ENCODE peak calls at places on chromosomes 2 and 18, in six cellular contexts. One of them, this sample, is unnamed.

GRCh38 chr2:156110890-156111289 is 221.6 kb downstream of the NR4A2 start:
- DNase-seq in GM10248: peak
- DNase-seq in glutamatergic neuron: peak
- DNase-seq in mucosa of descending colon: peak
- DNase-seq in BJ: no peak
- DNase-seq in CD4-positive, alpha-beta T cell: no peak
- DNase-seq in this sample: peak

GRCh38 chr2:190635781-190636180 is 13.1 kb upstream of the NAB1 start:
- DNase-seq in GM10248: no peak
- DNase-seq in glutamatergic neuron: no peak
- DNase-seq in mucosa of descending colon: no peak
- DNase-seq in BJ: no peak
- DNase-seq in CD4-positive, alpha-beta T cell: no peak
- DNase-seq in this sample: no peak

GRCh38 chr2:83104202-83104601 is 1354.9 kb downstream of the SUCLG1 start:
- DNase-seq in GM10248: no peak
- DNase-seq in glutamatergic neuron: no peak
- DNase-seq in mucosa of descending colon: no peak
- DNase-seq in BJ: no peak
- DNase-seq in CD4-positive, alpha-beta T cell: no peak
- DNase-seq in this sample: no peak

GRCh38 chr2:11482473-11483031 is 16.6 kb upstream of the E2F6 start:
- DNase-seq in GM10248: peak
- DNase-seq in glutamatergic neuron: peak
- DNase-seq in mucosa of descending colon: no peak
- DNase-seq in BJ: no peak
- DNase-seq in CD4-positive, alpha-beta T cell: no peak
- DNase-seq in this sample: peak

GRCh38 chr2:157258520-157259326 is 1.2 kb downstream of the GALNT5 start:
- DNase-seq in GM10248: no peak
- DNase-seq in glutamatergic neuron: no peak
- DNase-seq in mucosa of descending colon: peak
- DNase-seq in BJ: no peak
- DNase-seq in CD4-positive, alpha-beta T cell: no peak
- DNase-seq in this sample: no peak

GRCh38 chr2:33104052-33104623 is 157.4 kb downstream of the LTBP1 start:
- DNase-seq in GM10248: no peak
- DNase-seq in glutamatergic neuron: no peak
- DNase-seq in mucosa of descending colon: no peak
- DNase-seq in BJ: no peak
- DNase-seq in CD4-positive, alpha-beta T cell: no peak
- DNase-seq in this sample: no peak

GRCh38 chr2:171958475-171958874 is 36.2 kb downstream of the HAT1 start:
- DNase-seq in GM10248: no peak
- DNase-seq in glutamatergic neuron: no peak
- DNase-seq in mucosa of descending colon: no peak
- DNase-seq in BJ: peak
- DNase-seq in CD4-positive, alpha-beta T cell: no peak
- DNase-seq in this sample: no peak

GRCh38 chr18:49985246-49985645 is 171.9 kb upstream of the ACAA2 start:
- DNase-seq in GM10248: no peak
- DNase-seq in glutamatergic neuron: no peak
- DNase-seq in mucosa of descending colon: no peak
- DNase-seq in BJ: no peak
- DNase-seq in CD4-positive, alpha-beta T cell: no peak
- DNase-seq in this sample: no peak

GRCh38 chr18:65788373-65788772 is 37.6 kb downstream of the CDH7 start:
- DNase-seq in GM10248: no peak
- DNase-seq in glutamatergic neuron: peak
- DNase-seq in mucosa of descending colon: peak
- DNase-seq in BJ: no peak
- DNase-seq in CD4-positive, alpha-beta T cell: no peak
- DNase-seq in this sample: no peak

GRCh38 chr2:18153741-18154140 is 275.3 kb downstream of the KCNS3 start:
- DNase-seq in GM10248: no peak
- DNase-seq in glutamatergic neuron: no peak
- DNase-seq in mucosa of descending colon: no peak
- DNase-seq in BJ: no peak
- DNase-seq in CD4-positive, alpha-beta T cell: no peak
- DNase-seq in this sample: no peak

GRCh38 chr2:73859721-73860586 is 31.2 kb downstream of the STAMBP start:
- DNase-seq in GM10248: no peak
- DNase-seq in glutamatergic neuron: no peak
- DNase-seq in mucosa of descending colon: no peak
- DNase-seq in BJ: no peak
- DNase-seq in CD4-positive, alpha-beta T cell: no peak
- DNase-seq in this sample: no peak

GRCh38 chr18:35376742-35377695 is at the start of gene ZNF396:
- DNase-seq in GM10248: peak
- DNase-seq in glutamatergic neuron: peak
- DNase-seq in mucosa of descending colon: peak
- DNase-seq in BJ: no peak
- DNase-seq in CD4-positive, alpha-beta T cell: peak
- DNase-seq in this sample: peak

GRCh38 chr2:73156539-73157124 is 43.9 kb upstream of the RAB11FIP5 start:
- DNase-seq in GM10248: peak
- DNase-seq in glutamatergic neuron: peak
- DNase-seq in mucosa of descending colon: peak
- DNase-seq in BJ: no peak
- DNase-seq in CD4-positive, alpha-beta T cell: no peak
- DNase-seq in this sample: peak

GRCh38 chr18:24160086-24160485 is 21.2 kb downstream of the CABYR start:
- DNase-seq in GM10248: no peak
- DNase-seq in glutamatergic neuron: no peak
- DNase-seq in mucosa of descending colon: no peak
- DNase-seq in BJ: no peak
- DNase-seq in CD4-positive, alpha-beta T cell: no peak
- DNase-seq in this sample: no peak

GRCh38 chr18:67265464-67266245 is 250.9 kb downstream of the DSEL start:
- DNase-seq in GM10248: no peak
- DNase-seq in glutamatergic neuron: no peak
- DNase-seq in mucosa of descending colon: no peak
- DNase-seq in BJ: peak
- DNase-seq in CD4-positive, alpha-beta T cell: no peak
- DNase-seq in this sample: no peak

GRCh38 chr2:55163258-55163657 is 68.8 kb downstream of the CLHC1 start:
- DNase-seq in GM10248: no peak
- DNase-seq in glutamatergic neuron: no peak
- DNase-seq in mucosa of descending colon: no peak
- DNase-seq in BJ: peak
- DNase-seq in CD4-positive, alpha-beta T cell: no peak
- DNase-seq in this sample: no peak

GRCh38 chr2:8510519-8510918 is 171.3 kb upstream of the ID2 start:
- DNase-seq in GM10248: no peak
- DNase-seq in glutamatergic neuron: no peak
- DNase-seq in mucosa of descending colon: no peak
- DNase-seq in BJ: no peak
- DNase-seq in CD4-positive, alpha-beta T cell: no peak
- DNase-seq in this sample: no peak

GRCh38 chr2:42234056-42234455 is 64.9 kb downstream of the EML4 start:
- DNase-seq in GM10248: no peak
- DNase-seq in glutamatergic neuron: no peak
- DNase-seq in mucosa of descending colon: no peak
- DNase-seq in BJ: peak
- DNase-seq in CD4-positive, alpha-beta T cell: no peak
- DNase-seq in this sample: no peak

GRCh38 chr2:48209214-48209885 is 303.1 kb upstream of the FBXO11 start:
- DNase-seq in GM10248: no peak
- DNase-seq in glutamatergic neuron: no peak
- DNase-seq in mucosa of descending colon: no peak
- DNase-seq in BJ: no peak
- DNase-seq in CD4-positive, alpha-beta T cell: no peak
- DNase-seq in this sample: no peak

GRCh38 chr18:79952996-79953559 is 1.6 kb upstream of the SLC66A2 start:
- DNase-seq in GM10248: no peak
- DNase-seq in glutamatergic neuron: peak
- DNase-seq in mucosa of descending colon: peak
- DNase-seq in BJ: no peak
- DNase-seq in CD4-positive, alpha-beta T cell: no peak
- DNase-seq in this sample: no peak
- TF ChIP-seq CTCF in GM10248: no peak
- TF ChIP-seq CTCF in glutamatergic neuron: no peak
- TF ChIP-seq CTCF in mucosa of descending colon: no peak
- TF ChIP-seq CTCF in BJ: no peak
- TF ChIP-seq CTCF in CD4-positive, alpha-beta T cell: no peak
- TF ChIP-seq CTCF in this sample: no peak

DNA sequence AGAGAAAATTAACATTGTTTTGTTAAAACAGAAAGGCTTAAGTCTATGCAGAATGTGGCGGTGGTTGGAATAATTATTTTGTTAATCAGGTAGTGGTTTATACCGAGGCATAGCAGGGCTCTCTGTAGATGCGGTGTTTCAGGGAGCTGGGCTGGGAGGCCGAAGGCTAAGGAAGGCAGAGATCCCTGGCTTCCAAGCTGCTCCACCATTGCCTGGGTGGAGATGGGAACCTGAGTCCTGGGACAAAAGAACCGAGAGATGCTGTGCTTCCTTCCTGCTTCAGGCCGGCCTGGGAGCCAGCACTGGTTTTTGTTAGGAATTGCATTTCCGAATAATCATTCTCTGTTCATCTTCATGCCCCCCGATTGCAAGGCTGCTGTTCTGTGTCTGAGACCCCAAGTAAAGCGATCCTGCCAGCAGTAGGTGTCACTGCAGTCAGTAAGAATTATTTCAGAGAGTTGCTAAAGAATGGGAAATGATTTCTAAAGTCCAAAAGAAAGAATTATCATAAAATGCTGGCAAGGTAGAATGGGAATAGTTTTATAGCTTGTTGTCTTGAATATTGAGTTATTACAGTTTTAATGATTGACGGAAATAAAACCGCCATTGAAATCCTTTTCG is 824.9 kb downstream of the GALR1 start:
- DNase-seq in GM10248: no peak
- DNase-seq in glutamatergic neuron: no peak
- DNase-seq in mucosa of descending colon: no peak
- DNase-seq in BJ: no peak
- DNase-seq in CD4-positive, alpha-beta T cell: no peak
- DNase-seq in this sample: no peak
- TF ChIP-seq CTCF in GM10248: no peak
- TF ChIP-seq CTCF in glutamatergic neuron: no peak
- TF ChIP-seq CTCF in mucosa of descending colon: no peak
- TF ChIP-seq CTCF in BJ: no peak
- TF ChIP-seq CTCF in CD4-positive, alpha-beta T cell: no peak
- TF ChIP-seq CTCF in this sample: no peak

GRCh38 chr2:227862227-227862740 is 9.1 kb upstream of the DAW1 start:
- DNase-seq in GM10248: peak
- DNase-seq in glutamatergic neuron: no peak
- DNase-seq in mucosa of descending colon: no peak
- DNase-seq in BJ: no peak
- DNase-seq in CD4-positive, alpha-beta T cell: no peak
- DNase-seq in this sample: peak

GRCh38 chr2:227861011-227861410 is 10.4 kb upstream of the DAW1 start:
- DNase-seq in GM10248: no peak
- DNase-seq in glutamatergic neuron: no peak
- DNase-seq in mucosa of descending colon: no peak
- DNase-seq in BJ: no peak
- DNase-seq in CD4-positive, alpha-beta T cell: no peak
- DNase-seq in this sample: no peak

GRCh38 chr2:227864161-227864756 is 7.2 kb upstream of the DAW1 start:
- DNase-seq in GM10248: no peak
- DNase-seq in glutamatergic neuron: no peak
- DNase-seq in mucosa of descending colon: no peak
- DNase-seq in BJ: no peak
- DNase-seq in CD4-positive, alpha-beta T cell: no peak
- DNase-seq in this sample: no peak

GRCh38 chr2:227865281-227865680 is 6.2 kb upstream of the DAW1 start:
- DNase-seq in GM10248: no peak
- DNase-seq in glutamatergic neuron: no peak
- DNase-seq in mucosa of descending colon: no peak
- DNase-seq in BJ: no peak
- DNase-seq in CD4-positive, alpha-beta T cell: no peak
- DNase-seq in this sample: no peak

GRCh38 chr2:227862741-227863588 is 8.5 kb upstream of the DAW1 start:
- DNase-seq in GM10248: no peak
- DNase-seq in glutamatergic neuron: no peak
- DNase-seq in mucosa of descending colon: no peak
- DNase-seq in BJ: no peak
- DNase-seq in CD4-positive, alpha-beta T cell: no peak
- DNase-seq in this sample: no peak
- TF ChIP-seq CTCF in GM10248: no peak
- TF ChIP-seq CTCF in glutamatergic neuron: no peak
- TF ChIP-seq CTCF in mucosa of descending colon: no peak
- TF ChIP-seq CTCF in BJ: peak
- TF ChIP-seq CTCF in CD4-positive, alpha-beta T cell: no peak
- TF ChIP-seq CTCF in this sample: no peak

GRCh38 chr2:71151620-71152019 is 21.2 kb downstream of the MPHOSPH10 start:
- DNase-seq in GM10248: no peak
- DNase-seq in glutamatergic neuron: no peak
- DNase-seq in mucosa of descending colon: no peak
- DNase-seq in BJ: no peak
- DNase-seq in CD4-positive, alpha-beta T cell: no peak
- DNase-seq in this sample: no peak
- TF ChIP-seq CTCF in GM10248: no peak
- TF ChIP-seq CTCF in glutamatergic neuron: no peak
- TF ChIP-seq CTCF in mucosa of descending colon: no peak
- TF ChIP-seq CTCF in BJ: no peak
- TF ChIP-seq CTCF in CD4-positive, alpha-beta T cell: no peak
- TF ChIP-seq CTCF in this sample: no peak

GRCh38 chr2:241769819-241770184 is 6.8 kb upstream of the GAL3ST2 start:
- DNase-seq in GM10248: no peak
- DNase-seq in glutamatergic neuron: peak
- DNase-seq in mucosa of descending colon: peak
- DNase-seq in BJ: no peak
- DNase-seq in CD4-positive, alpha-beta T cell: no peak
- DNase-seq in this sample: no peak
- TF ChIP-seq CTCF in GM10248: no peak
- TF ChIP-seq CTCF in glutamatergic neuron: no peak
- TF ChIP-seq CTCF in mucosa of descending colon: no peak
- TF ChIP-seq CTCF in BJ: no peak
- TF ChIP-seq CTCF in CD4-positive, alpha-beta T cell: no peak
- TF ChIP-seq CTCF in this sample: no peak

DNA sequence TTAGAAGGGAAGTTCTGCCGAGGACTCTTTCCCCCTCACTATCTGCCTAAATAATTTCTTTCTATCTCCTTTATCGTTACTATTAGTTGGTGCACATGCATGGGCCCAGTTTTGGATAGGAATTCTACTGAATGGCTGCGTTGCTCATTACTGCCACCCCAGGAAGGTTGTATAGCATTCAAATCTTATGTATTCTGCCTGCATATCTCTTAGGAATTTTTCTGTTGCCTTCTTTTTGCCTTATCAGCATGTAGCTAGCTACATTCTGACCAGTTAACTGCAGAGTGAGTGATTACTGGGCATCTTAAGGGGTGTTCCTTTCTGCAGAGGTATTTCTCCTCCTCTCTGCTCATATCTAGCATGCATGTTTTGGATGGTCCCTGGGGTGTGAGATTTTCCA is 239.6 kb downstream of the TDRD15 start:
- DNase-seq in GM10248: no peak
- DNase-seq in glutamatergic neuron: no peak
- DNase-seq in mucosa of descending colon: no peak
- DNase-seq in BJ: no peak
- DNase-seq in CD4-positive, alpha-beta T cell: no peak
- DNase-seq in this sample: no peak
- TF ChIP-seq CTCF in GM10248: no peak
- TF ChIP-seq CTCF in glutamatergic neuron: no peak
- TF ChIP-seq CTCF in mucosa of descending colon: no peak
- TF ChIP-seq CTCF in BJ: no peak
- TF ChIP-seq CTCF in CD4-positive, alpha-beta T cell: no peak
- TF ChIP-seq CTCF in this sample: no peak

This sample was measured in endothelial cell.